ENCODE peak calls at places on chromosomes 1 and 21, in nine cellular contexts. One of them, this sample, is unnamed.

GRCh38 chr1:21098186-21098915 is 78.3 kb downstream of the EIF4G3 start:
- DNase-seq in uterus: no peak
- DNase-seq in mesothelial cell of epicardium: no peak
- DNase-seq in colonic mucosa: no peak
- DNase-seq in HL-60: no peak
- DNase-seq in endothelial cell of umbilical vein: no peak
- DNase-seq in OCI-LY7: no peak
- DNase-seq in right atrium auricular region: no peak
- DNase-seq in fibroblast of the aortic adventitia: no peak
- DNase-seq in this sample: no peak

GRCh38 chr1:84851839-84852238 is 41.2 kb downstream of the LPAR3 start:
- DNase-seq in uterus: no peak
- DNase-seq in mesothelial cell of epicardium: no peak
- DNase-seq in colonic mucosa: no peak
- DNase-seq in HL-60: no peak
- DNase-seq in endothelial cell of umbilical vein: no peak
- DNase-seq in OCI-LY7: no peak
- DNase-seq in right atrium auricular region: no peak
- DNase-seq in fibroblast of the aortic adventitia: peak
- DNase-seq in this sample: no peak

GRCh38 chr1:235073968-235074334 is 54.7 kb downstream of the TOMM20 start:
- DNase-seq in uterus: no peak
- DNase-seq in mesothelial cell of epicardium: no peak
- DNase-seq in colonic mucosa: peak
- DNase-seq in HL-60: no peak
- DNase-seq in endothelial cell of umbilical vein: no peak
- DNase-seq in OCI-LY7: no peak
- DNase-seq in right atrium auricular region: no peak
- DNase-seq in fibroblast of the aortic adventitia: no peak
- DNase-seq in this sample: no peak

GRCh38 chr21:34669149-34669879 is 520 bp downstream of the CLIC6 start:
- DNase-seq in uterus: no peak
- DNase-seq in mesothelial cell of epicardium: no peak
- DNase-seq in colonic mucosa: no peak
- DNase-seq in HL-60: no peak
- DNase-seq in endothelial cell of umbilical vein: no peak
- DNase-seq in OCI-LY7: no peak
- DNase-seq in right atrium auricular region: no peak
- DNase-seq in fibroblast of the aortic adventitia: no peak
- DNase-seq in this sample: peak

GRCh38 chr21:36385909-36386642 is 884 bp downstream of the CHAF1B start:
- DNase-seq in uterus: no peak
- DNase-seq in mesothelial cell of epicardium: no peak
- DNase-seq in colonic mucosa: no peak
- DNase-seq in HL-60: no peak
- DNase-seq in endothelial cell of umbilical vein: peak
- DNase-seq in OCI-LY7: no peak
- DNase-seq in right atrium auricular region: no peak
- DNase-seq in fibroblast of the aortic adventitia: peak
- DNase-seq in this sample: no peak

GRCh38 chr1:61120307-61120840 is 38.0 kb downstream of the NFIA start:
- DNase-seq in uterus: no peak
- DNase-seq in mesothelial cell of epicardium: no peak
- DNase-seq in colonic mucosa: no peak
- DNase-seq in HL-60: no peak
- DNase-seq in endothelial cell of umbilical vein: no peak
- DNase-seq in OCI-LY7: no peak
- DNase-seq in right atrium auricular region: no peak
- DNase-seq in fibroblast of the aortic adventitia: peak
- DNase-seq in this sample: no peak

GRCh38 chr1:41102208-41102607 is 80.7 kb upstream of the SLFNL1 start:
- DNase-seq in uterus: peak
- DNase-seq in mesothelial cell of epicardium: peak
- DNase-seq in colonic mucosa: peak
- DNase-seq in HL-60: no peak
- DNase-seq in endothelial cell of umbilical vein: peak
- DNase-seq in OCI-LY7: no peak
- DNase-seq in right atrium auricular region: peak
- DNase-seq in fibroblast of the aortic adventitia: peak
- DNase-seq in this sample: no peak

GRCh38 chr1:174998569-174999215 is 1.1 kb upstream of the CACYBP start:
- DNase-seq in uterus: peak
- DNase-seq in mesothelial cell of epicardium: peak
- DNase-seq in colonic mucosa: peak
- DNase-seq in HL-60: peak
- DNase-seq in endothelial cell of umbilical vein: peak
- DNase-seq in OCI-LY7: peak
- DNase-seq in right atrium auricular region: no peak
- DNase-seq in fibroblast of the aortic adventitia: peak
- DNase-seq in this sample: peak

GRCh38 chr1:220734571-220735326 is 13.4 kb upstream of the MTARC2 start:
- DNase-seq in uterus: no peak
- DNase-seq in mesothelial cell of epicardium: no peak
- DNase-seq in colonic mucosa: peak
- DNase-seq in HL-60: no peak
- DNase-seq in endothelial cell of umbilical vein: peak
- DNase-seq in OCI-LY7: no peak
- DNase-seq in right atrium auricular region: no peak
- DNase-seq in fibroblast of the aortic adventitia: peak
- DNase-seq in this sample: no peak

GRCh38 chr1:30732277-30732996 is 9.1 kb upstream of the MATN1 start:
- DNase-seq in uterus: no peak
- DNase-seq in mesothelial cell of epicardium: no peak
- DNase-seq in colonic mucosa: no peak
- DNase-seq in HL-60: no peak
- DNase-seq in endothelial cell of umbilical vein: no peak
- DNase-seq in OCI-LY7: no peak
- DNase-seq in right atrium auricular region: no peak
- DNase-seq in fibroblast of the aortic adventitia: no peak
- DNase-seq in this sample: no peak

GRCh38 chr1:30731806-30732276 is 8.5 kb upstream of the MATN1 start:
- DNase-seq in uterus: no peak
- DNase-seq in mesothelial cell of epicardium: no peak
- DNase-seq in colonic mucosa: no peak
- DNase-seq in HL-60: no peak
- DNase-seq in endothelial cell of umbilical vein: no peak
- DNase-seq in OCI-LY7: no peak
- DNase-seq in right atrium auricular region: no peak
- DNase-seq in fibroblast of the aortic adventitia: no peak
- DNase-seq in this sample: no peak

GRCh38 chr1:30730351-30731108 is 7.1 kb upstream of the MATN1 start:
- DNase-seq in uterus: no peak
- DNase-seq in mesothelial cell of epicardium: no peak
- DNase-seq in colonic mucosa: no peak
- DNase-seq in HL-60: no peak
- DNase-seq in endothelial cell of umbilical vein: no peak
- DNase-seq in OCI-LY7: peak
- DNase-seq in right atrium auricular region: no peak
- DNase-seq in fibroblast of the aortic adventitia: no peak
- DNase-seq in this sample: no peak

GRCh38 chr1:30729906-30730305 is 6.5 kb upstream of the MATN1 start:
- DNase-seq in uterus: no peak
- DNase-seq in mesothelial cell of epicardium: no peak
- DNase-seq in colonic mucosa: no peak
- DNase-seq in HL-60: no peak
- DNase-seq in endothelial cell of umbilical vein: no peak
- DNase-seq in OCI-LY7: no peak
- DNase-seq in right atrium auricular region: no peak
- DNase-seq in fibroblast of the aortic adventitia: no peak
- DNase-seq in this sample: no peak

DNA sequence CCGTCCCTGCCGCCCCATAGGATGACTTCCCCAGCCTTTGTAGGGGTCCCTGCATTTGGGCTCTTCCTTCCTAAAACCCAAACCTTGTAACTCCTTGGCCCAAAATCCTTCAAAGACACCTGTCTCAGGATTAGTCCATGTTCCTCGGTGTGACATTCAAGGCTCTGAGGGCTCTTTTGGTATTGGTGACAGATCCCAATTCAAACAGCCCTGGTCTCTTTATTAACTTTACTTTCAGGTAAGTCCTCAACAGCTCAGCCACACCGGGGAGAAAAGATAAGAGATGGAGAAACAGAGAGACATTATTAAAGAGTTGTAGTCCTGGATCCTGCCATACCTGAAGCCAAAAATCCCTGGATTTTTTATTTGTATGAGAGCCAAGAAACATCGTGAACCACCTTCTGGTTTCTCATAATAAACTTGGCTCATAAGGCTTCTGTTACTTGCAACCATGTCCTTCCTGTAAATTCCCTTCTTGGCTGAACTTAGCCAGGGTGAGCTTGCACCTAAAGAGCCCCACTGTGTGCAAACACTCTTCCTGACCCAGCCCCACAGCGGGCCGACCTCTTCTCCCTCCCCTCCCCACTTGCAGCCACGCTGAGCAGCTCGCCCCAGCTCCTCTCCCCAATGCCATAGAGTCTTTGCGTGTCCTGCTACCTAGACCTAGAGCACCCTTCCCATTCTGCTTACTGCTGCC is 7.9 kb upstream of the MATN1 start:
- DNase-seq in uterus: no peak
- DNase-seq in mesothelial cell of epicardium: no peak
- DNase-seq in colonic mucosa: no peak
- DNase-seq in HL-60: no peak
- DNase-seq in endothelial cell of umbilical vein: no peak
- DNase-seq in OCI-LY7: no peak
- DNase-seq in right atrium auricular region: no peak
- DNase-seq in fibroblast of the aortic adventitia: no peak
- DNase-seq in this sample: no peak
- TF ChIP-seq CTCF in uterus: no peak
- TF ChIP-seq CTCF in mesothelial cell of epicardium: no peak
- TF ChIP-seq CTCF in colonic mucosa: no peak
- TF ChIP-seq CTCF in HL-60: no peak
- TF ChIP-seq CTCF in endothelial cell of umbilical vein: no peak
- TF ChIP-seq CTCF in OCI-LY7: no peak
- TF ChIP-seq CTCF in right atrium auricular region: no peak
- TF ChIP-seq CTCF in fibroblast of the aortic adventitia: no peak
- TF ChIP-seq CTCF in this sample: no peak

GRCh38 chr1:162988869-162989268 is 80.3 kb upstream of the RGS4 start:
- DNase-seq in uterus: no peak
- DNase-seq in mesothelial cell of epicardium: no peak
- DNase-seq in colonic mucosa: no peak
- DNase-seq in HL-60: no peak
- DNase-seq in endothelial cell of umbilical vein: no peak
- DNase-seq in OCI-LY7: no peak
- DNase-seq in right atrium auricular region: no peak
- DNase-seq in fibroblast of the aortic adventitia: no peak
- DNase-seq in this sample: no peak
- TF ChIP-seq CTCF in uterus: no peak
- TF ChIP-seq CTCF in mesothelial cell of epicardium: no peak
- TF ChIP-seq CTCF in colonic mucosa: no peak
- TF ChIP-seq CTCF in HL-60: no peak
- TF ChIP-seq CTCF in endothelial cell of umbilical vein: no peak
- TF ChIP-seq CTCF in OCI-LY7: no peak
- TF ChIP-seq CTCF in right atrium auricular region: no peak
- TF ChIP-seq CTCF in fibroblast of the aortic adventitia: no peak
- TF ChIP-seq CTCF in this sample: no peak

GRCh38 chr1:31482478-31483011 is 69.5 kb downstream of the SERINC2 start:
- DNase-seq in uterus: no peak
- DNase-seq in mesothelial cell of epicardium: no peak
- DNase-seq in colonic mucosa: peak
- DNase-seq in HL-60: no peak
- DNase-seq in endothelial cell of umbilical vein: no peak
- DNase-seq in OCI-LY7: no peak
- DNase-seq in right atrium auricular region: no peak
- DNase-seq in fibroblast of the aortic adventitia: no peak
- DNase-seq in this sample: no peak

GRCh38 chr1:31488528-31488927 is 75.5 kb downstream of the SERINC2 start:
- DNase-seq in uterus: no peak
- DNase-seq in mesothelial cell of epicardium: no peak
- DNase-seq in colonic mucosa: no peak
- DNase-seq in HL-60: no peak
- DNase-seq in endothelial cell of umbilical vein: no peak
- DNase-seq in OCI-LY7: no peak
- DNase-seq in right atrium auricular region: no peak
- DNase-seq in fibroblast of the aortic adventitia: no peak
- DNase-seq in this sample: no peak

GRCh38 chr1:31483012-31483946 is 70.3 kb downstream of the SERINC2 start:
- DNase-seq in uterus: peak
- DNase-seq in mesothelial cell of epicardium: no peak
- DNase-seq in colonic mucosa: peak
- DNase-seq in HL-60: peak
- DNase-seq in endothelial cell of umbilical vein: no peak
- DNase-seq in OCI-LY7: no peak
- DNase-seq in right atrium auricular region: peak
- DNase-seq in fibroblast of the aortic adventitia: peak
- DNase-seq in this sample: peak

GRCh38 chr1:31487894-31488293 is 74.9 kb downstream of the SERINC2 start:
- DNase-seq in uterus: no peak
- DNase-seq in mesothelial cell of epicardium: no peak
- DNase-seq in colonic mucosa: no peak
- DNase-seq in HL-60: no peak
- DNase-seq in endothelial cell of umbilical vein: no peak
- DNase-seq in OCI-LY7: no peak
- DNase-seq in right atrium auricular region: no peak
- DNase-seq in fibroblast of the aortic adventitia: no peak
- DNase-seq in this sample: no peak

GRCh38 chr1:31487143-31487542 is 74.1 kb downstream of the SERINC2 start:
- DNase-seq in uterus: no peak
- DNase-seq in mesothelial cell of epicardium: no peak
- DNase-seq in colonic mucosa: no peak
- DNase-seq in HL-60: no peak
- DNase-seq in endothelial cell of umbilical vein: no peak
- DNase-seq in OCI-LY7: no peak
- DNase-seq in right atrium auricular region: no peak
- DNase-seq in fibroblast of the aortic adventitia: no peak
- DNase-seq in this sample: no peak
- TF ChIP-seq CTCF in uterus: no peak
- TF ChIP-seq CTCF in mesothelial cell of epicardium: no peak
- TF ChIP-seq CTCF in colonic mucosa: no peak
- TF ChIP-seq CTCF in HL-60: no peak
- TF ChIP-seq CTCF in endothelial cell of umbilical vein: no peak
- TF ChIP-seq CTCF in OCI-LY7: no peak
- TF ChIP-seq CTCF in right atrium auricular region: no peak
- TF ChIP-seq CTCF in fibroblast of the aortic adventitia: no peak
- TF ChIP-seq CTCF in this sample: no peak

GRCh38 chr1:227999056-227999930 is 7.5 kb upstream of the WNT3A start:
- DNase-seq in uterus: peak
- DNase-seq in mesothelial cell of epicardium: peak
- DNase-seq in colonic mucosa: peak
- DNase-seq in HL-60: peak
- DNase-seq in endothelial cell of umbilical vein: peak
- DNase-seq in OCI-LY7: peak
- DNase-seq in right atrium auricular region: peak
- DNase-seq in fibroblast of the aortic adventitia: peak
- DNase-seq in this sample: peak
- TF ChIP-seq CTCF in uterus: peak
- TF ChIP-seq CTCF in mesothelial cell of epicardium: peak
- TF ChIP-seq CTCF in colonic mucosa: peak
- TF ChIP-seq CTCF in HL-60: peak
- TF ChIP-seq CTCF in endothelial cell of umbilical vein: peak
- TF ChIP-seq CTCF in OCI-LY7: peak
- TF ChIP-seq CTCF in right atrium auricular region: peak
- TF ChIP-seq CTCF in fibroblast of the aortic adventitia: peak
- TF ChIP-seq CTCF in this sample: peak

This sample was measured in glutamatergic neuron.